ENCODE peak calls at places on chromosomes 12 and 14, in five cellular contexts. W, R, I, G and N are unnamed samples.

GRCh38 chr12:117101953-117102833 is 3.0 kb upstream of the TESC start:
- DNase-seq in W (peak), R (peak), I (no peak), G (no peak), N (no peak)

GRCh38 chr14:89259951-89260350 is 157.1 kb downstream of the FOXN3 start:
- DNase-seq in W (no peak), R (no peak), I (no peak), G (no peak), N (no peak)

GRCh38 chr12:25934461-25934860 is 24.0 kb upstream of the RASSF8 start:
- DNase-seq in W (no peak), R (no peak), I (no peak), G (no peak), N (no peak)

GRCh38 chr14:78197088-78197487 is 26.9 kb downstream of the NRXN3 start:
- DNase-seq in W (no peak), R (peak), I (no peak), G (no peak), N (no peak)

GRCh38 chr14:90454041-90455000 is 57.5 kb downstream of the CALM1 start:
- DNase-seq in W (peak), R (no peak), I (peak), G (peak), N (peak)

GRCh38 chr12:126608607-126609175 is 1543.5 kb downstream of the AACS start:
- DNase-seq in W (no peak), R (peak), I (no peak), G (no peak), N (no peak)

GRCh38 chr12:44667461-44667860 is 208.7 kb downstream of the NELL2 start:
- DNase-seq in W (no peak), R (no peak), I (no peak), G (no peak), N (no peak)

GRCh38 chr12:82517027-82517426 is 158.7 kb downstream of the METTL25 start:
- DNase-seq in W (no peak), R (no peak), I (no peak), G (peak), N (peak)

GRCh38 chr12:46374711-46375110 is 2.1 kb upstream of the SLC38A2 start:
- DNase-seq in W (no peak), R (no peak), I (no peak), G (no peak), N (no peak)

GRCh38 chr12:3452348-3452747 is 38.7 kb upstream of the PRMT8 start:
- DNase-seq in W (no peak), R (no peak), I (no peak), G (no peak), N (no peak)

GRCh38 chr14:58752782-58753181 is 115.0 kb downstream of the DACT1 start:
- DNase-seq in W (peak), R (peak), I (no peak), G (peak), N (peak)

GRCh38 chr12:104457746-104458644 is 1.2 kb downstream of the CHST11 start:
- DNase-seq in W (no peak), R (peak), I (no peak), G (peak), N (peak)

GRCh38 chr12:9900930-9901329 is 19.6 kb downstream of the KLRF2 start:
- DNase-seq in W (no peak), R (no peak), I (no peak), G (no peak), N (no peak)

GRCh38 chr12:116360579-116361403 is 83.3 kb upstream of the MED13L start:
- DNase-seq in W (no peak), R (no peak), I (no peak), G (no peak), N (peak)

GRCh38 chr12:3571323-3571722 is 80.3 kb downstream of the PRMT8 start:
- DNase-seq in W (no peak), R (no peak), I (no peak), G (no peak), N (no peak)

GRCh38 chr12:98253207-98253606 is 262.2 kb upstream of the TMPO start:
- DNase-seq in W (no peak), R (peak), I (no peak), G (no peak), N (peak)

GRCh38 chr14:91383439-91383838 is 34.2 kb downstream of the CCDC88C start:
- DNase-seq in W (no peak), R (peak), I (no peak), G (no peak), N (peak)

GRCh38 chr12:125340791-125341190 is 275.6 kb downstream of the AACS start:
- DNase-seq in W (no peak), R (no peak), I (peak), G (peak), N (peak)

GRCh38 chr14:63269561-63270225 is 49.0 kb downstream of the GPHB5 start:
- DNase-seq in W (no peak), R (no peak), I (no peak), G (no peak), N (no peak)

GRCh38 chr14:90728951-90729350 is 87.3 kb downstream of the TTC7B start:
- DNase-seq in W (no peak), R (no peak), I (no peak), G (no peak), N (no peak)

GRCh38 chr12:105492591-105492990 is 162.1 kb downstream of the C12orf75 start:
- DNase-seq in W (no peak), R (no peak), I (no peak), G (no peak), N (no peak)

GRCh38 chr12:79983492-79983891 is 48.6 kb upstream of the PPP1R12A start:
- DNase-seq in W (no peak), R (no peak), I (no peak), G (peak), N (no peak)

GRCh38 chr12:15789215-15790171 is at the start of gene EPS8:
- DNase-seq in W (peak), R (peak), I (peak), G (peak), N (peak)

GRCh38 chr14:63398952-63399351 is 80.2 kb upstream of the GPHB5 start:
- DNase-seq in W (no peak), R (no peak), I (no peak), G (no peak), N (no peak)

GRCh38 chr14:65079201-65079600 is 23.1 kb downstream of the MAX start:
- DNase-seq in W (no peak), R (no peak), I (no peak), G (no peak), N (no peak)

GRCh38 chr12:68189766-68190700 is 30.5 kb upstream of the IFNG start:
- DNase-seq in W (no peak), R (no peak), I (peak), G (peak), N (peak)

GRCh38 chr14:104856157-104856868 is 8.8 kb upstream of the CEP170B start:
- DNase-seq in W (no peak), R (no peak), I (no peak), G (no peak), N (peak)

GRCh38 chr12:546920-547845 is 87.4 kb downstream of the B4GALNT3 start:
- DNase-seq in W (peak), R (peak), I (peak), G (peak), N (peak)

GRCh38 chr14:59438148-59438766 is 26.9 kb downstream of the GPR135 start:
- DNase-seq in W (no peak), R (no peak), I (no peak), G (no peak), N (peak)

GRCh38 chr12:101957251-101957650 is 79.9 kb downstream of the DRAM1 start:
- DNase-seq in W (no peak), R (no peak), I (no peak), G (no peak), N (no peak)

GRCh38 chr14:24115451-24116110 is 832 bp upstream of the NRL start:
- DNase-seq in W (no peak), R (no peak), I (no peak), G (no peak), N (no peak)

GRCh38 chr12:13390381-13390856 is 193.9 kb downstream of the EMP1 start:
- DNase-seq in W (peak), R (peak), I (no peak), G (peak), N (peak)

GRCh38 chr12:67280572-67280971 is 11.4 kb downstream of the CAND1 start:
- DNase-seq in W (no peak), R (peak), I (no peak), G (no peak), N (no peak)

GRCh38 chr12:50637870-50638481 is 125.9 kb upstream of the ATF1 start:
- DNase-seq in W (peak), R (peak), I (no peak), G (peak), N (peak)

GRCh38 chr14:34041220-34041619 is 90.3 kb upstream of the EGLN3 start:
- DNase-seq in W (no peak), R (no peak), I (no peak), G (no peak), N (no peak)